ENCODE peak calls at places on chromosome 2, in eight cellular contexts. K is HCT116, G is HepG2, D is upper lobe of left lung, N is GM23338, H is K562, F is Panc1, J is GM12878. E is an unnamed sample.

GRCh38 chr2:38473333-38474005 is 96.4 kb upstream of the ATL2 start:
- ATAC-seq in D (no peak), K (no peak), H (no peak), J (peak; percentile 37), G (no peak), N (no peak), F (no peak), E (no peak)

GRCh38 chr2:96146881-96147592 is 1.8 kb upstream of the DUSP2 start:
- ATAC-seq in N (no peak), J (no peak), H (peak; percentile 34), F (peak; percentile 47), G (peak; percentile 22), K (no peak), D (no peak), E (no peak)

GRCh38 chr2:47034973-47035609 is 119.5 kb upstream of the MCFD2 start:
- ATAC-seq in D (peak; percentile 52), N (peak; percentile 4), K (peak; percentile 18), F (peak; percentile 1), J (peak; percentile 64), H (no peak), G (peak; percentile 28), E (no peak)

GRCh38 chr2:18428516-18428915 is 131.9 kb downstream of the RDH14 start:
- ATAC-seq in D (no peak), F (no peak), H (no peak), G (no peak), J (no peak), N (no peak), K (no peak), E (no peak)

GRCh38 chr2:160583162-160583522 is 89.5 kb upstream of the RBMS1 start:
- ATAC-seq in K (no peak), N (no peak), H (no peak), D (peak; percentile 21), G (no peak), F (peak; percentile 71), J (no peak), E (peak; percentile 31)

GRCh38 chr2:45957533-45958227 is 306.2 kb downstream of the PRKCE start:
- ATAC-seq in F (no peak), H (no peak), N (no peak), D (no peak), G (no peak), J (peak; percentile 40), K (no peak), E (no peak)

GRCh38 chr2:226408131-226408530 is 391.5 kb downstream of the IRS1 start:
- ATAC-seq in D (no peak), K (no peak), N (no peak), H (no peak), G (no peak), J (no peak), F (no peak), E (no peak)

GRCh38 chr2:16664052-16664731 is 1.4 kb downstream of the CYRIA start:
- ATAC-seq in N (peak; percentile 24), F (no peak), G (no peak), J (peak; percentile 58), K (no peak), H (no peak), D (peak; percentile 82), E (peak; percentile 71)

GRCh38 chr2:221135699-221136098 is 436.4 kb downstream of the EPHA4 start:
- ATAC-seq in G (no peak), H (no peak), D (no peak), K (no peak), N (no peak), J (no peak), F (no peak), E (no peak)

GRCh38 chr2:45867349-45867748 is 215.9 kb downstream of the PRKCE start:
- ATAC-seq in J (peak; percentile 78), D (no peak), N (no peak), F (no peak), K (no peak), H (no peak), G (no peak), E (no peak)

GRCh38 chr2:121527009-121527682 is 3.5 kb upstream of the RNU4ATAC start:
- ATAC-seq in D (no peak), G (no peak), F (no peak), N (no peak), H (no peak), J (no peak), K (no peak), E (no peak)

GRCh38 chr2:159459279-159459678 is 157.1 kb downstream of the BAZ2B start:
- ATAC-seq in J (no peak), N (no peak), F (no peak), H (no peak), K (no peak), G (no peak), D (no peak), E (no peak)

GRCh38 chr2:219998099-219998498 is 370.7 kb downstream of the SLC4A3 start:
- ATAC-seq in J (no peak), K (no peak), N (peak; percentile 78), H (no peak), F (no peak), G (peak; percentile 36), D (no peak), E (no peak)

GRCh38 chr2:214750529-214750928 is 59.0 kb downstream of the BARD1 start:
- ATAC-seq in H (no peak), F (no peak), J (peak; percentile 68), G (no peak), K (no peak), D (no peak), N (no peak), E (no peak)

GRCh38 chr2:19900536-19901200 is 1.1 kb downstream of the TTC32 start:
- ATAC-seq in D (peak; percentile 2), N (no peak), F (no peak), K (peak; percentile 3), G (no peak), J (peak; percentile 27), H (peak; percentile 7), E (peak; percentile 16)

GRCh38 chr2:157672129-157672528 is 43.5 kb upstream of the ACVR1C start:
- ATAC-seq in H (no peak), K (no peak), D (no peak), F (no peak), J (no peak), G (no peak), N (no peak), E (no peak)

GRCh38 chr2:74392449-74392743 is 12.3 kb upstream of the DCTN1 start:
- ATAC-seq in H (no peak), F (peak; percentile 57), N (peak; percentile 6), J (no peak), D (no peak), G (no peak), K (no peak), E (no peak)

GRCh38 chr2:71943238-71944182 is 204.2 kb downstream of the CYP26B1 start:
- ATAC-seq in K (no peak), D (peak; percentile 60), N (peak; percentile 26), H (no peak), G (no peak), F (no peak), J (no peak), E (no peak)

GRCh38 chr2:154707994-154708393 is 9.5 kb downstream of the KCNJ3 start:
- ATAC-seq in H (no peak), D (no peak), K (no peak), J (no peak), G (no peak), F (no peak), N (no peak), E (no peak)

GRCh38 chr2:154710685-154711084 is 12.2 kb downstream of the KCNJ3 start:
- ATAC-seq in H (no peak), G (no peak), K (no peak), F (no peak), J (no peak), N (no peak), D (no peak), E (no peak)

GRCh38 chr2:154709215-154709614 is 10.7 kb downstream of the KCNJ3 start:
- ATAC-seq in K (no peak), D (no peak), J (no peak), G (no peak), N (no peak), H (no peak), F (no peak), E (peak; percentile 10)

GRCh38 chr2:154710078-154710477 is 11.6 kb downstream of the KCNJ3 start:
- ATAC-seq in N (no peak), K (no peak), H (no peak), G (no peak), F (no peak), D (no peak), J (no peak), E (no peak)

DNA sequence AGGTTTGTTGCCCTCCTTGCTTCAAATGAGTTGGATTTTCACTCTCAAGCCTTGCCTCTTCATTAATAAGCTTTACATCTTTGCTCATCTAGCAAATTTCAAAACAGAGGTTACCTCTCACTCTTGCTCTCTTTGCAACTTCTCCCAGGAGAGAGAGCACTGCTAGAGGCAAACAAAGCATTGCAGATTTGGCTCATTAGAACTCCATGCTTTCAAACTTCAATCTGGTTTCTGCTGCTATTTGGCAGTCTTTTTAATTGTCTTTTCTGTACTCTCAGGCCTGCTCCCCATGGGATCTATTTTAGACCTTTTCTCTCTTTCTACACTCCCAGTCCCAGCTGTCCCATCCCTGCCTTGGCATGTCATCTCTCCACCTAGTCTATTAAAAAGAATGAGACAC is 15.1 kb downstream of the KCNJ3 start:
- ATAC-seq in K (no peak), N (peak; percentile 40), F (no peak), J (no peak), G (no peak), H (no peak), D (no peak), E (no peak)
- H3K27ac ChIP-seq in K (no peak overlapping the region), N (peak overlapping the region; percentile 51), F (no peak overlapping the region), J (no peak overlapping the region), G (no peak overlapping the region), H (no peak overlapping the region), D (no peak overlapping the region), E (no peak overlapping the region)

GRCh38 chr2:237128026-237128703 is 42.5 kb downstream of the COPS8 start:
- ATAC-seq in N (peak; percentile 78), G (no peak), K (peak; percentile 96), J (no peak), F (peak; percentile 98), D (peak; percentile 93), H (no peak), E (peak; percentile 98)
- TF ChIP-seq POLR2AphosphoS5 in N (no peak), G (no peak), K (peak; percentile 43), J (no peak), F (peak; percentile 72), D (peak; percentile 83), H (no peak), E (peak; percentile 94)

GRCh38 chr2:126720031-126720368 is 64.0 kb downstream of the GYPC start:
- ATAC-seq in J (no peak), H (no peak), D (peak; percentile 21), G (no peak), N (no peak), F (no peak), K (no peak), E (no peak)
- H3K27ac ChIP-seq in J (no peak overlapping the region), H (no peak overlapping the region), D (no peak overlapping the region), G (no peak overlapping the region), N (no peak overlapping the region), F (no peak overlapping the region), K (no peak overlapping the region), E (no peak overlapping the region)

DNA sequence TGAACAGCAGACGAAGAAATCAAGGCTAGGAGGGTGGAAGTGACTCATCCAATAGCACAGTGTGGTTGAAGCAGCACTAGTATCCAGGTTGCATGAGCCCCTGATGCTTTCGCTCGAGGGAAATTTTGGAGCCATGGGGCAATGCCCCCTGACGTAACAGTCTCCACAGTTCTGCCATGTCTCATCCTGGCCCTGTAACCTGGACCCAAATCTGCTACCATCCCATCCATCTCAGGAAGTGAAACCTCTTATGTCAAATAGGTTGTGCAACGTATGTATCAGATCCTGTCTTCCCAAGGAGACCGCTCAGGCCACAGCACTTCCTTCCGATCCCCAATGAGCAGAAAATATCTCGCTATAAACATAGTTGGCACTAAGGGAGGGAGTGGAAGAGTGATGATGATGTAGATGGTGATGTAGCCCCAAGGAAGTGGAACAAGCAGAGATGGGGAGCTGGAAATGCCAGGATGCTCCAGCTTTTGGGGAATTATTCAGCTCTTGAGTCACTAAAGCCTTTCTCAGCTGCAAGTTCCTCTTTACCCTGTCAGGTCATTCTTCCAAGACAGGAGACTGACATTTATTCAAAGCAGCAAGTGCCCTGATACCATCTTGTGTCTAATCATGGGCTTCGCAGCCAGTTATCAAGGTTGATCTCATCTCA is 3.0 kb upstream of the IL1B start:
- ATAC-seq in N (no peak), J (no peak), D (peak; percentile 67), F (no peak), K (no peak), G (no peak), H (no peak), E (peak; percentile 35)
- TF ChIP-seq POLR2AphosphoS5 in N (no peak), J (no peak), D (no peak), F (no peak), K (no peak), G (no peak), H (no peak), E (no peak)

E was measured in gastroesophageal sphincter.